ENCODE peak calls at places on chromosomes 12 and 14, in nine cellular contexts. One of them, this sample, is unnamed.

GRCh38 chr12:26295001-26295400 is 99.6 kb downstream of the SSPN start:
- DNase-seq in body of pancreas: no peak
- DNase-seq in ovary: no peak
- DNase-seq in tibial nerve: no peak
- DNase-seq in stomach: no peak
- DNase-seq in Peyer's patch: no peak
- DNase-seq in adrenal gland: no peak
- DNase-seq in gastrocnemius medialis: no peak
- DNase-seq in A549: no peak
- DNase-seq in this sample: no peak

GRCh38 chr12:92078167-92079053 is 67.2 kb downstream of the BTG1 start:
- DNase-seq in body of pancreas: no peak
- DNase-seq in Peyer's patch: no peak
- DNase-seq in ovary: no peak
- DNase-seq in adrenal gland: no peak
- DNase-seq in tibial nerve: no peak
- DNase-seq in stomach: no peak
- DNase-seq in A549: peak; percentile 96
- DNase-seq in gastrocnemius medialis: no peak
- DNase-seq in this sample: no peak

GRCh38 chr12:40969796-40970195 is 218.3 kb upstream of the PDZRN4 start:
- DNase-seq in gastrocnemius medialis: no peak
- DNase-seq in A549: no peak
- DNase-seq in body of pancreas: no peak
- DNase-seq in Peyer's patch: no peak
- DNase-seq in stomach: no peak
- DNase-seq in adrenal gland: no peak
- DNase-seq in tibial nerve: no peak
- DNase-seq in ovary: no peak
- DNase-seq in this sample: no peak

GRCh38 chr14:94306047-94306978 is 13.2 kb upstream of the SERPINA10 start:
- DNase-seq in stomach: no peak
- DNase-seq in A549: no peak
- DNase-seq in tibial nerve: no peak
- DNase-seq in body of pancreas: no peak
- DNase-seq in gastrocnemius medialis: no peak
- DNase-seq in ovary: no peak
- DNase-seq in adrenal gland: no peak
- DNase-seq in Peyer's patch: no peak
- DNase-seq in this sample: no peak

GRCh38 chr14:60594077-60594476 is 55.2 kb downstream of the SIX1 start:
- DNase-seq in adrenal gland: no peak
- DNase-seq in Peyer's patch: no peak
- DNase-seq in tibial nerve: no peak
- DNase-seq in stomach: no peak
- DNase-seq in A549: no peak
- DNase-seq in gastrocnemius medialis: no peak
- DNase-seq in body of pancreas: no peak
- DNase-seq in ovary: no peak
- DNase-seq in this sample: no peak

GRCh38 chr12:13128291-13129000 is 25.0 kb upstream of the GSG1 start:
- DNase-seq in ovary: no peak
- DNase-seq in adrenal gland: no peak
- DNase-seq in Peyer's patch: no peak
- DNase-seq in body of pancreas: no peak
- DNase-seq in stomach: no peak
- DNase-seq in gastrocnemius medialis: no peak
- DNase-seq in A549: no peak
- DNase-seq in tibial nerve: no peak
- DNase-seq in this sample: no peak

GRCh38 chr12:10633541-10633940 is 20.1 kb upstream of the MAGOHB start:
- DNase-seq in adrenal gland: no peak
- DNase-seq in gastrocnemius medialis: no peak
- DNase-seq in tibial nerve: no peak
- DNase-seq in ovary: no peak
- DNase-seq in body of pancreas: no peak
- DNase-seq in A549: no peak
- DNase-seq in stomach: no peak
- DNase-seq in Peyer's patch: no peak
- DNase-seq in this sample: no peak

GRCh38 chr14:99571303-99571986 is 32.6 kb downstream of the CCDC85C start:
- DNase-seq in body of pancreas: peak; percentile 48
- DNase-seq in tibial nerve: no peak
- DNase-seq in gastrocnemius medialis: no peak
- DNase-seq in stomach: peak; percentile 61
- DNase-seq in Peyer's patch: peak; percentile 56
- DNase-seq in ovary: no peak
- DNase-seq in A549: no peak
- DNase-seq in adrenal gland: no peak
- DNase-seq in this sample: no peak

GRCh38 chr12:130948136-130948535 is 5.6 kb upstream of the ADGRD1 start:
- DNase-seq in A549: no peak
- DNase-seq in stomach: no peak
- DNase-seq in gastrocnemius medialis: no peak
- DNase-seq in tibial nerve: no peak
- DNase-seq in body of pancreas: peak; percentile 60
- DNase-seq in ovary: no peak
- DNase-seq in adrenal gland: no peak
- DNase-seq in Peyer's patch: no peak
- DNase-seq in this sample: no peak

GRCh38 chr14:62099091-62099490 is 336.9 kb downstream of the SNAPC1 start:
- DNase-seq in Peyer's patch: no peak
- DNase-seq in A549: no peak
- DNase-seq in gastrocnemius medialis: no peak
- DNase-seq in body of pancreas: no peak
- DNase-seq in stomach: no peak
- DNase-seq in tibial nerve: no peak
- DNase-seq in ovary: no peak
- DNase-seq in adrenal gland: no peak
- DNase-seq in this sample: no peak

GRCh38 chr12:19499030-19499429 is 59.7 kb downstream of the AEBP2 start:
- DNase-seq in adrenal gland: no peak
- DNase-seq in Peyer's patch: no peak
- DNase-seq in tibial nerve: no peak
- DNase-seq in stomach: no peak
- DNase-seq in ovary: no peak
- DNase-seq in A549: no peak
- DNase-seq in gastrocnemius medialis: no peak
- DNase-seq in body of pancreas: peak; percentile 13
- DNase-seq in this sample: no peak

GRCh38 chr12:48671231-48671856 is 10.7 kb downstream of the KANSL2 start:
- DNase-seq in Peyer's patch: no peak
- DNase-seq in tibial nerve: no peak
- DNase-seq in body of pancreas: no peak
- DNase-seq in gastrocnemius medialis: peak; percentile 56
- DNase-seq in A549: no peak
- DNase-seq in stomach: no peak
- DNase-seq in adrenal gland: no peak
- DNase-seq in ovary: no peak
- DNase-seq in this sample: no peak

GRCh38 chr14:56590535-56590951 is 10.9 kb downstream of the TMEM260 start:
- DNase-seq in gastrocnemius medialis: no peak
- DNase-seq in adrenal gland: peak; percentile 17
- DNase-seq in Peyer's patch: no peak
- DNase-seq in A549: no peak
- DNase-seq in stomach: no peak
- DNase-seq in body of pancreas: no peak
- DNase-seq in ovary: no peak
- DNase-seq in tibial nerve: no peak
- DNase-seq in this sample: no peak

GRCh38 chr12:111673503-111673902 is 12.3 kb downstream of the BRAP start:
- DNase-seq in gastrocnemius medialis: no peak
- DNase-seq in A549: peak; percentile 56
- DNase-seq in ovary: no peak
- DNase-seq in stomach: no peak
- DNase-seq in body of pancreas: no peak
- DNase-seq in adrenal gland: no peak
- DNase-seq in Peyer's patch: no peak
- DNase-seq in tibial nerve: no peak
- DNase-seq in this sample: no peak

GRCh38 chr12:132501189-132501940 is 11.4 kb downstream of the FBRSL1 start:
- DNase-seq in adrenal gland: no peak
- DNase-seq in tibial nerve: no peak
- DNase-seq in body of pancreas: no peak
- DNase-seq in ovary: no peak
- DNase-seq in Peyer's patch: no peak
- DNase-seq in gastrocnemius medialis: no peak
- DNase-seq in stomach: no peak
- DNase-seq in A549: no peak
- DNase-seq in this sample: no peak
- H3K4me1 ChIP-seq in adrenal gland: peaks cover 79% of the 10 kb centered on the region
- H3K4me1 ChIP-seq in tibial nerve: peaks cover 55% of the 10 kb centered on the region
- H3K4me1 ChIP-seq in body of pancreas: peaks cover 98% of the 10 kb centered on the region
- H3K4me1 ChIP-seq in ovary: peaks cover 37% of the 10 kb centered on the region
- H3K4me1 ChIP-seq in Peyer's patch: peaks cover 5% of the 10 kb centered on the region
- H3K4me1 ChIP-seq in gastrocnemius medialis: peaks cover 93% of the 10 kb centered on the region
- H3K4me1 ChIP-seq in stomach: peaks cover 100% of the 10 kb centered on the region
- H3K4me1 ChIP-seq in A549: peaks cover 20% of the 10 kb centered on the region
- H3K4me1 ChIP-seq in this sample: peaks cover 98% of the 10 kb centered on the region

GRCh38 chr12:96240656-96241055 is 46.5 kb downstream of the ELK3 start:
- DNase-seq in Peyer's patch: no peak
- DNase-seq in tibial nerve: no peak
- DNase-seq in A549: no peak
- DNase-seq in body of pancreas: no peak
- DNase-seq in stomach: no peak
- DNase-seq in adrenal gland: no peak
- DNase-seq in gastrocnemius medialis: no peak
- DNase-seq in ovary: no peak
- DNase-seq in this sample: no peak
- TF ChIP-seq POLR2A in Peyer's patch: no peak
- TF ChIP-seq POLR2A in tibial nerve: no peak
- TF ChIP-seq POLR2A in A549: no peak
- TF ChIP-seq POLR2A in body of pancreas: no peak
- TF ChIP-seq POLR2A in stomach: no peak
- TF ChIP-seq POLR2A in adrenal gland: no peak
- TF ChIP-seq POLR2A in gastrocnemius medialis: no peak
- TF ChIP-seq POLR2A in ovary: no peak
- TF ChIP-seq POLR2A in this sample: no peak

GRCh38 chr12:104230304-104230703 is 14.7 kb downstream of the TXNRD1 start:
- DNase-seq in stomach: no peak
- DNase-seq in tibial nerve: no peak
- DNase-seq in A549: no peak
- DNase-seq in adrenal gland: no peak
- DNase-seq in body of pancreas: no peak
- DNase-seq in ovary: no peak
- DNase-seq in Peyer's patch: no peak
- DNase-seq in gastrocnemius medialis: no peak
- DNase-seq in this sample: no peak
- TF ChIP-seq CTCF in stomach: no peak
- TF ChIP-seq CTCF in tibial nerve: no peak
- TF ChIP-seq CTCF in A549: no peak
- TF ChIP-seq CTCF in adrenal gland: no peak
- TF ChIP-seq CTCF in body of pancreas: no peak
- TF ChIP-seq CTCF in ovary: no peak
- TF ChIP-seq CTCF in Peyer's patch: no peak
- TF ChIP-seq CTCF in gastrocnemius medialis: no peak
- TF ChIP-seq CTCF in this sample: no peak

GRCh38 chr14:31204593-31205534 is 2.7 kb downstream of the HECTD1 start:
- DNase-seq in tibial nerve: no peak
- DNase-seq in body of pancreas: no peak
- DNase-seq in stomach: no peak
- DNase-seq in gastrocnemius medialis: no peak
- DNase-seq in ovary: no peak
- DNase-seq in Peyer's patch: no peak
- DNase-seq in adrenal gland: no peak
- DNase-seq in A549: no peak
- DNase-seq in this sample: no peak
- H3K4me1 ChIP-seq in tibial nerve: peaks cover 19% of the 10 kb centered on the region
- H3K4me1 ChIP-seq in body of pancreas: peaks cover 20% of the 10 kb centered on the region
- H3K4me1 ChIP-seq in stomach: peaks cover 14% of the 10 kb centered on the region
- H3K4me1 ChIP-seq in gastrocnemius medialis: peaks cover 60% of the 10 kb centered on the region
- H3K4me1 ChIP-seq in ovary: peaks cover 3% of the 10 kb centered on the region
- H3K4me1 ChIP-seq in Peyer's patch: no peaks in the 10 kb centered on the region
- H3K4me1 ChIP-seq in adrenal gland: peaks cover 42% of the 10 kb centered on the region
- H3K4me1 ChIP-seq in A549: peaks cover 31% of the 10 kb centered on the region
- H3K4me1 ChIP-seq in this sample: peaks cover 55% of the 10 kb centered on the region

DNA sequence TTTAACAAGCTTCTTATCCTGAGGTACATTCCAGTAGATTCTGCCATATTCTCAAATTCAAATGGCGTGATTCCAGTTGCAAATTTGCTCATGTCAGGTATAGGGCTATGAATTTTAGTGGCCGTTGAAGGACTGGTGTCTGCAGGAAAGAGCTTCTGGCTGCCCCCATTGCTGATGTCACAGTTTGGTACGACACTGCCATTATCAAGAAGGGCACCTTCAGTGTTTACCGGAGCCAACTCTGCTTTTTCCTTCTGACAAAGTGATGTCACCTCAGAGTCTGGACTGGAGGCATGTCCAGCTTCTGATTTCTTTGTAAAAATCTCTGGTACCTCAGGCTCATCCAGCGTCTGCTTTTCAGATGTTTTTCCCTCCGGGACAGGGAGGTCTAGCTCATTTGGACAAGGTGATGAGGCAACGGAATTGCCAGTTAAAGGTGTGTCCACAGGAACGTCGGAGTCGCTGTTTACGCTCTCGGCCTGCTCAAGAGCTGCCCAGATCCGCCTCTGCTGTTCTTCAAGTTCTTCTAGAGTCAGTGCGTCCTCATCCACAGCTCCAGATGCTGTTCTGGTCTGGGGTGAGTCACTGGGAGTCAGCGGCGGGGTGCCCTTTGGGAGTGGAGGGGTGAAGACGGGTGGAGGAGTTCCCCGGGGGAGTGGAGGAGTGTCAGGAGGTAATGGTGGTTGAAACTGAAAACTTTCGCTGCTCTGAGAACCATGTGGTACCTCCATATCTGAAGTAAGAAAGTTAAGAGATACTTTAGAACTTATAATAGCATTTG is 27.0 kb downstream of the ZCCHC8 start:
- DNase-seq in Peyer's patch: no peak
- DNase-seq in ovary: peak; percentile 46
- DNase-seq in stomach: peak; percentile 23
- DNase-seq in body of pancreas: no peak
- DNase-seq in gastrocnemius medialis: no peak
- DNase-seq in adrenal gland: no peak
- DNase-seq in tibial nerve: no peak
- DNase-seq in A549: no peak
- DNase-seq in this sample: no peak
- TF ChIP-seq POLR2A in Peyer's patch: no peak
- TF ChIP-seq POLR2A in ovary: no peak
- TF ChIP-seq POLR2A in stomach: no peak
- TF ChIP-seq POLR2A in body of pancreas: no peak
- TF ChIP-seq POLR2A in gastrocnemius medialis: no peak
- TF ChIP-seq POLR2A in adrenal gland: no peak
- TF ChIP-seq POLR2A in tibial nerve: no peak
- TF ChIP-seq POLR2A in A549: no peak
- TF ChIP-seq POLR2A in this sample: no peak

This sample was measured in vagina.